ENCODE peak calls at places on chromosomes 7 and 10, in nine cellular contexts. One of them, this sample, is unnamed.

GRCh38 chr10:77890097-77890496 is 36.5 kb downstream of the DLG5 start:
- DNase-seq in GM12878: no peak
- DNase-seq in NB4: no peak
- DNase-seq in WTC11: peak; percentile 84
- DNase-seq in HepG2: no peak
- DNase-seq in HCT116: peak; percentile 43
- DNase-seq in K562: peak; percentile 60
- DNase-seq in A549: peak; percentile 25
- DNase-seq in SK-N-SH: no peak
- DNase-seq in this sample: no peak

GRCh38 chr10:122245136-122245535 is 26.0 kb upstream of the BTBD16 start:
- DNase-seq in HCT116: no peak
- DNase-seq in WTC11: no peak
- DNase-seq in SK-N-SH: no peak
- DNase-seq in NB4: no peak
- DNase-seq in GM12878: no peak
- DNase-seq in A549: no peak
- DNase-seq in K562: no peak
- DNase-seq in HepG2: no peak
- DNase-seq in this sample: no peak

GRCh38 chr10:6044651-6045599 is 17.2 kb downstream of the IL2RA start:
- DNase-seq in SK-N-SH: no peak
- DNase-seq in A549: no peak
- DNase-seq in HepG2: no peak
- DNase-seq in HCT116: no peak
- DNase-seq in NB4: peak; percentile 70
- DNase-seq in GM12878: no peak
- DNase-seq in K562: no peak
- DNase-seq in WTC11: no peak
- DNase-seq in this sample: no peak

GRCh38 chr7:75559355-75559986 is 67.4 kb downstream of the SPDYE5 start:
- DNase-seq in HepG2: no peak
- DNase-seq in SK-N-SH: peak; percentile 42
- DNase-seq in GM12878: no peak
- DNase-seq in HCT116: no peak
- DNase-seq in NB4: no peak
- DNase-seq in A549: no peak
- DNase-seq in WTC11: no peak
- DNase-seq in K562: no peak
- DNase-seq in this sample: no peak

GRCh38 chr10:11279286-11279685 is 261.6 kb downstream of the CELF2 start:
- DNase-seq in A549: no peak
- DNase-seq in NB4: no peak
- DNase-seq in HepG2: no peak
- DNase-seq in GM12878: no peak
- DNase-seq in SK-N-SH: no peak
- DNase-seq in WTC11: no peak
- DNase-seq in K562: no peak
- DNase-seq in HCT116: no peak
- DNase-seq in this sample: no peak

GRCh38 chr10:78377362-78377761 is 343.7 kb downstream of the RPS24 start:
- DNase-seq in WTC11: no peak
- DNase-seq in K562: no peak
- DNase-seq in NB4: no peak
- DNase-seq in A549: no peak
- DNase-seq in GM12878: no peak
- DNase-seq in SK-N-SH: no peak
- DNase-seq in HCT116: no peak
- DNase-seq in HepG2: no peak
- DNase-seq in this sample: no peak

GRCh38 chr10:15166325-15166724 is 2.2 kb downstream of the NMT2 start:
- DNase-seq in HCT116: no peak
- DNase-seq in HepG2: no peak
- DNase-seq in GM12878: no peak
- DNase-seq in NB4: no peak
- DNase-seq in K562: no peak
- DNase-seq in SK-N-SH: no peak
- DNase-seq in WTC11: no peak
- DNase-seq in A549: no peak
- DNase-seq in this sample: peak; percentile 30

GRCh38 chr10:49696311-49696710 is 16.9 kb downstream of the C10orf53 start:
- DNase-seq in A549: no peak
- DNase-seq in NB4: no peak
- DNase-seq in WTC11: no peak
- DNase-seq in K562: no peak
- DNase-seq in HCT116: no peak
- DNase-seq in GM12878: no peak
- DNase-seq in HepG2: no peak
- DNase-seq in SK-N-SH: no peak
- DNase-seq in this sample: no peak

GRCh38 chr10:48550071-48550691 is 54.7 kb downstream of the ARHGAP22 start:
- DNase-seq in SK-N-SH: no peak
- DNase-seq in A549: no peak
- DNase-seq in K562: no peak
- DNase-seq in NB4: no peak
- DNase-seq in GM12878: no peak
- DNase-seq in HepG2: no peak
- DNase-seq in HCT116: no peak
- DNase-seq in WTC11: no peak
- DNase-seq in this sample: peak; percentile 61

DNA sequence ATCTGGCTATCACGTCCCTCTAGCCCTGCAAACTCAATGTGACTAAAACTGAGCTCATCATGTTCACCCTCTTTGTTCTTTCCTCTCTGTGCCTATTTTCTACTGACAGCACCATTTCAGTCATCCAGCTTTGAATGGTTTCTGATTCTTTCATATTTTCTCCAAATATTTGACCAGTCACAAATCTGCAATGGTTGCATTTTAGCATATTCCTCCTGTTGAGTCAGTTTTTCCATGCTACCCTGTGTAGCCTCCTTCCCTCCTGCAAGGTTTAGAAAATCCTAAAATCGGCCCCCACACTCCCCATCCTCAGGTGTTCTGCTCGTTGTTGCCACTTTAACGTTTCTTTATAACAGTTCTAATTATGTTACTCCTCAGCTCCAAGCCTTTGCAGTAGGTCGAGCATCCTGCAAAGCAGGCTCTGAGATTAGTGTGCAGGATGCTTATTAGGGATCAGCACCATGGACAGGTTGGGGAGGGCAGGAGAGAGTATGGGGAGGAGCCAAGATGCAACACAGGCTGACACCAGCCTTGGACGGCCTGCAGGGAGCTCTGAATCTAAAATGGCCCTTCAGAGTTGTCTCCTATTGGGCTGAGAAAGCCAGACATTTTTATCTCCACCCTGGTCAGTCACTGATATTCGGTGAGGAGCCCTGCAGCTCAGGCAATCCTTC is 531.0 kb upstream of the COBL start:
- DNase-seq in NB4: peak; percentile 11
- DNase-seq in GM12878: no peak
- DNase-seq in K562: no peak
- DNase-seq in HCT116: no peak
- DNase-seq in A549: no peak
- DNase-seq in SK-N-SH: no peak
- DNase-seq in HepG2: no peak
- DNase-seq in WTC11: peak; percentile 42
- DNase-seq in this sample: no peak
- TF ChIP-seq MAX in NB4: no peak
- TF ChIP-seq MAX in GM12878: no peak
- TF ChIP-seq MAX in K562: no peak
- TF ChIP-seq MAX in HCT116: no peak
- TF ChIP-seq MAX in A549: no peak
- TF ChIP-seq MAX in SK-N-SH: no peak
- TF ChIP-seq MAX in HepG2: no peak
- TF ChIP-seq MAX in WTC11: no peak
- TF ChIP-seq MAX in this sample: no peak

GRCh38 chr7:68244411-68244810 is 1247.8 kb downstream of the TYW1 start:
- DNase-seq in HepG2: no peak
- DNase-seq in WTC11: no peak
- DNase-seq in GM12878: no peak
- DNase-seq in SK-N-SH: no peak
- DNase-seq in HCT116: no peak
- DNase-seq in A549: no peak
- DNase-seq in K562: no peak
- DNase-seq in NB4: no peak
- DNase-seq in this sample: no peak

GRCh38 chr7:68248973-68249372 is 1252.3 kb downstream of the TYW1 start:
- DNase-seq in SK-N-SH: no peak
- DNase-seq in WTC11: no peak
- DNase-seq in NB4: no peak
- DNase-seq in GM12878: no peak
- DNase-seq in K562: no peak
- DNase-seq in A549: no peak
- DNase-seq in HCT116: no peak
- DNase-seq in HepG2: no peak
- DNase-seq in this sample: no peak

GRCh38 chr7:68247566-68247965 is 1250.9 kb downstream of the TYW1 start:
- DNase-seq in K562: no peak
- DNase-seq in SK-N-SH: no peak
- DNase-seq in GM12878: no peak
- DNase-seq in NB4: no peak
- DNase-seq in A549: no peak
- DNase-seq in HCT116: no peak
- DNase-seq in WTC11: no peak
- DNase-seq in HepG2: no peak
- DNase-seq in this sample: no peak

GRCh38 chr7:68245688-68246087 is 1249.1 kb downstream of the TYW1 start:
- DNase-seq in HepG2: no peak
- DNase-seq in K562: no peak
- DNase-seq in WTC11: no peak
- DNase-seq in A549: no peak
- DNase-seq in GM12878: no peak
- DNase-seq in SK-N-SH: no peak
- DNase-seq in NB4: no peak
- DNase-seq in HCT116: no peak
- DNase-seq in this sample: no peak

GRCh38 chr7:68246189-68246633 is 1249.6 kb downstream of the TYW1 start:
- DNase-seq in GM12878: no peak
- DNase-seq in HCT116: no peak
- DNase-seq in K562: no peak
- DNase-seq in SK-N-SH: no peak
- DNase-seq in HepG2: no peak
- DNase-seq in A549: no peak
- DNase-seq in WTC11: peak; percentile 58
- DNase-seq in NB4: no peak
- DNase-seq in this sample: no peak
- TF ChIP-seq MAX in GM12878: no peak
- TF ChIP-seq MAX in HCT116: no peak
- TF ChIP-seq MAX in K562: no peak
- TF ChIP-seq MAX in SK-N-SH: no peak
- TF ChIP-seq MAX in HepG2: no peak
- TF ChIP-seq MAX in A549: no peak
- TF ChIP-seq MAX in WTC11: peak; percentile 22
- TF ChIP-seq MAX in NB4: no peak
- TF ChIP-seq MAX in this sample: no peak

GRCh38 chr10:63042256-63042655 is 90.9 kb upstream of the NRBF2 start:
- DNase-seq in SK-N-SH: peak; percentile 21
- DNase-seq in A549: no peak
- DNase-seq in WTC11: no peak
- DNase-seq in HepG2: no peak
- DNase-seq in GM12878: no peak
- DNase-seq in K562: no peak
- DNase-seq in NB4: no peak
- DNase-seq in HCT116: no peak
- DNase-seq in this sample: peak; percentile 10
- TF ChIP-seq MAX in SK-N-SH: no peak
- TF ChIP-seq MAX in A549: no peak
- TF ChIP-seq MAX in WTC11: no peak
- TF ChIP-seq MAX in HepG2: no peak
- TF ChIP-seq MAX in GM12878: no peak
- TF ChIP-seq MAX in K562: no peak
- TF ChIP-seq MAX in NB4: no peak
- TF ChIP-seq MAX in HCT116: no peak
- TF ChIP-seq MAX in this sample: no peak

DNA sequence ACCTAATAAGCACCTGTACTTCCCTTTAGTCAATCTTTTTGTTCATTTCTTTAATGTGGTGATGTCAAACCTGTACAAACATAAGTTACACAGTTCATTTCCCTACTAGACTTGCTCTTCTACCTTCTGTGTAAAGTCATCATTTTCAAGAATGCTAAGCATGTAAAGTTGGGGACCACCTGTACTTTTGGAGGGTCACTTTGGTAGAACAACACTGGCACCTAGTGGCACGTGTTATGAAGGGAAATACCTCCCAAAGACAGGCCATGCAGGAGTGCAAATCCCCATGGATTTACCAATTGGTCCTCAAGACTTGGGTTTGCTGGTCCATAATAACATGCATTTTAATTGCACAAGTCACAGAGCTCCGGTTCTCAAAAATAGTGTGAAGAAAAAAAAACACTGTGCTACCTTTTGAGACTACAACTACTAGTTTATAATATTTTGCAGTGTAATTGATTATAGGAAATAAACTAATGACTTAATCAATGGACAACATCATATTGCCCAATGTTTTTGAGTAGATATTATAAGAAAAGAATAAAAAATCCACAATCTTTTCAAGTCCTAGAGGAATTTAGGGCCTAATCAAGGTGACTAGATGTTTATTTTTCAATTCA is 431.4 kb upstream of the IGFBP3 start:
- DNase-seq in K562: no peak
- DNase-seq in SK-N-SH: peak; percentile 69
- DNase-seq in WTC11: peak; percentile 66
- DNase-seq in HCT116: peak; percentile 56
- DNase-seq in HepG2: peak; percentile 57
- DNase-seq in NB4: peak; percentile 57
- DNase-seq in GM12878: peak; percentile 35
- DNase-seq in A549: peak; percentile 79
- DNase-seq in this sample: peak; percentile 65
- TF ChIP-seq MAX in K562: no peak
- TF ChIP-seq MAX in SK-N-SH: no peak
- TF ChIP-seq MAX in WTC11: no peak
- TF ChIP-seq MAX in HCT116: no peak
- TF ChIP-seq MAX in HepG2: no peak
- TF ChIP-seq MAX in NB4: peak; percentile 87
- TF ChIP-seq MAX in GM12878: no peak
- TF ChIP-seq MAX in A549: peak; percentile 44
- TF ChIP-seq MAX in this sample: peak; percentile 48